ENCODE peak calls at places on chromosomes 3 and 15, in seven cellular contexts. X, L, M, D, E, G and K are unnamed samples.

GRCh38 chr3:129822679-129823078 is 70.8 kb downstream of the TMCC1 start:
- DNase-seq in X (no peak), L (no peak), M (no peak), D (no peak), E (no peak), G (no peak), K (no peak)

GRCh38 chr3:69445498-69445897 is 59.6 kb upstream of the FRMD4B start:
- DNase-seq in X (no peak), L (no peak), M (no peak), D (no peak), E (no peak), G (no peak), K (no peak)

GRCh38 chr3:99839613-99840012 is 22.0 kb downstream of the CMSS1 start:
- DNase-seq in X (no peak), L (no peak), M (no peak), D (no peak), E (no peak), G (no peak), K (no peak)

GRCh38 chr15:74382004-74382816 is 14.8 kb upstream of the CYP11A1 start:
- DNase-seq in X (peak; percentile 66), L (no peak), M (peak; percentile 90), D (peak; percentile 91), E (peak; percentile 78), G (peak; percentile 74), K (peak; percentile 85)

GRCh38 chr15:57227899-57228298 is 148.4 kb upstream of the CGNL1 start:
- DNase-seq in X (no peak), L (no peak), M (no peak), D (peak; percentile 33), E (no peak), G (no peak), K (no peak)

GRCh38 chr3:61563614-61564404 is 2.4 kb downstream of the PTPRG start:
- DNase-seq in X (no peak), L (no peak), M (no peak), D (peak; percentile 36), E (no peak), G (no peak), K (no peak)

GRCh38 chr15:83061680-83062079 is 5.4 kb downstream of the BTBD1 start:
- DNase-seq in X (no peak), L (no peak), M (no peak), D (no peak), E (no peak), G (no peak), K (no peak)

GRCh38 chr3:193598202-193598601 is 5.2 kb downstream of the OPA1 start:
- DNase-seq in X (no peak), L (no peak), M (peak; percentile 22), D (no peak), E (no peak), G (no peak), K (no peak)

GRCh38 chr15:31004220-31004733 is 12.8 kb upstream of the MTMR10 start:
- DNase-seq in X (no peak), L (peak; percentile 99), M (no peak), D (no peak), E (no peak), G (no peak), K (no peak)

GRCh38 chr15:57772223-57772957 is 65.9 kb downstream of the POLR2M start:
- DNase-seq in X (no peak), L (no peak), M (no peak), D (no peak), E (no peak), G (no peak), K (no peak)

GRCh38 chr3:151276038-151277027 is 2.0 kb downstream of the P2RY14 start:
- DNase-seq in X (no peak), L (no peak), M (no peak), D (no peak), E (no peak), G (no peak), K (no peak)

GRCh38 chr3:168094877-168095610 is 680 bp downstream of the GOLIM4 start:
- DNase-seq in X (peak; percentile 33), L (peak; percentile 30), M (peak; percentile 68), D (peak; percentile 61), E (no peak), G (peak; percentile 75), K (peak; percentile 71)

GRCh38 chr3:127427666-127428065 is 139.8 kb upstream of the PRR20G start:
- DNase-seq in X (no peak), L (no peak), M (no peak), D (no peak), E (no peak), G (no peak), K (no peak)

GRCh38 chr3:127428344-127429001 is 140.6 kb upstream of the PRR20G start:
- DNase-seq in X (peak; percentile 27), L (no peak), M (no peak), D (no peak), E (no peak), G (no peak), K (peak; percentile 4)

GRCh38 chr3:127426444-127427168 is 138.8 kb upstream of the PRR20G start:
- DNase-seq in X (no peak), L (no peak), M (no peak), D (no peak), E (no peak), G (no peak), K (no peak)

GRCh38 chr3:127425505-127426443 is 137.9 kb upstream of the PRR20G start:
- DNase-seq in X (no peak), L (no peak), M (no peak), D (no peak), E (no peak), G (no peak), K (no peak)

GRCh38 chr3:127427169-127427655 is 139.4 kb upstream of the PRR20G start:
- DNase-seq in X (no peak), L (no peak), M (no peak), D (no peak), E (no peak), G (no peak), K (no peak)
- TF ChIP-seq JUND in X (no peak), L (no peak), M (no peak), D (no peak), E (no peak), G (no peak), K (no peak)

GRCh38 chr3:185552358-185552877 is at the start of gene LIPH:
- DNase-seq in X (peak; percentile 76), L (peak; percentile 61), M (peak; percentile 57), D (no peak), E (no peak), G (no peak), K (peak; percentile 80)
- TF ChIP-seq JUND in X (peak; percentile 57), L (no peak), M (no peak), D (no peak), E (no peak), G (no peak), K (no peak)

DNA sequence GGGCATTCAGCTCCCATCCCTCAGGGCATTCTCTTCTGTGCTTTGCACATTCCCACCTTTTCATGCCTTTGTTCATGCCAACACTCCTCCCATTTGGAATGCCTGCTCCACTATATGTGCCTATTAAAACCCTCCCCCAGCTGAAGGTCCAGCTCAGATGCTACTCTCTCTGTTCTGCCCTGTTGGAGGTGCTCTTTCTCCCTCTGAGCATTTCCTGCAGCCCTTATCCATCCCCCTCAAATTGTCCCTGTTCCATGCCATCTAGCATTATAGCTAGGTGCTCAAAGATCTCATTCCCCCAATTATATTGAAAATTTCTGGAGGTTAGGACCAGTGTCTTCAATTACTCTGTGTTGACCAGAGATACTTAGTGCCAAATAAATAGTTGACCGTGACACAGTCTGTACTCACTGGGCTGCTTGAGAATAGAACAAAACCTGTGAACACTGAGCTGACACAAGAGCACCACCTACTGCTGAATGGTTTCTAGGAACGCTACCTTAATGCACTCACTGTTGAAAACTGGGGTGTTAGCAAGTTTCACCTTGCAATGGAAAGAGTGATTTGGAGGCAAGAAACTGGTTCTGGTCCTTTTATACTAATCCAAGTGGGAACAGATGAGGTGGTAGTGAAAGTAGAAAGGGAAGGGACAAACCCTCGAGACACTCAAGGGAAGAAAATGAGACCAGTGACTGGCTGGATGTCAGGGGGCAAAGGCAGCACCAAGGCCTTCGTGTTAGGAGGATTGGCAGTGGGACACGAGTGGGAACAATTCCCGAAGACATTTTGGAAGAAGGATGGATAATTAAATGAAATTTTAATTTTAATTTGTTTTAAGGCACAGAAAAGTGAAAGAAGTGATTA is 289.8 kb upstream of the ROPN1 start:
- DNase-seq in X (no peak), L (no peak), M (peak; percentile 17), D (peak; percentile 47), E (no peak), G (peak; percentile 10), K (peak; percentile 74)
- TF ChIP-seq JUND in X (no peak), L (no peak), M (no peak), D (no peak), E (no peak), G (no peak), K (no peak)

DNA sequence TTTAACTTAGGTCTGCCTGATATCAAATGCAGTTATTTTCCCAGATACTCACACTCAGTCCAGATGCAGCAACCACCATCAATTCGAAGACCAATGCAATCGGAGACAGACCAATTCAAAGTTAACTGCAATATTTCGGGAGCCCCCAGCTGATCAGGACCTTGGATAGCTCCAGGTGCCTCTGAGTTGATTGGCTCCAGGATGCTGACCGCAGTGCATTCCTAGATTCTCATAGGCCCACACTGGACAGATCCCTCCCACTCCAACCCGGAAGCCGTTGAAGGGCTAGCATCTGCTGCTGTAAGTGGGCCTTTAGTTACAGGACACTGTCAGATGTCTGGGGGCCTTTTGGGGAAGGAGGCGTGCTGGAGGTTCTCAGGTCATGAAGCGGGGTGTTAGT is 89.5 kb upstream of the ATP2B2 start:
- DNase-seq in X (peak; percentile 62), L (peak; percentile 5), M (peak; percentile 96), D (no peak), E (peak; percentile 57), G (peak; percentile 56), K (peak; percentile 90)
- TF ChIP-seq JUND in X (no peak), L (no peak), M (no peak), D (no peak), E (no peak), G (no peak), K (no peak)

GRCh38 chr15:72231066-72231846 is at the start of gene PKM:
- DNase-seq in X (peak; percentile 99), L (peak; percentile 84), M (peak; percentile 92), D (peak; percentile 96), E (peak; percentile 95), G (peak; percentile 93), K (peak; percentile 84)

GRCh38 chr15:72229076-72229946 is 1.7 kb downstream of the PKM start:
- DNase-seq in X (no peak), L (no peak), M (no peak), D (peak; percentile 24), E (no peak), G (no peak), K (no peak)

GRCh38 chr15:72231847-72232461 is 964 bp upstream of the PKM start:
- DNase-seq in X (no peak), L (no peak), M (peak; percentile 80), D (peak; percentile 44), E (no peak), G (peak; percentile 63), K (peak; percentile 29)

GRCh38 chr15:72229947-72230196 is 1.1 kb downstream of the PKM start:
- DNase-seq in X (no peak), L (no peak), M (no peak), D (no peak), E (no peak), G (no peak), K (no peak)

GRCh38 chr15:72230197-72231065 is 559 bp downstream of the PKM start:
- DNase-seq in X (no peak), L (peak; percentile 51), M (peak; percentile 83), D (peak; percentile 95), E (peak; percentile 41), G (peak; percentile 81), K (peak; percentile 62)
- TF ChIP-seq JUND in X (no peak), L (no peak), M (peak; percentile 28), D (no peak), E (no peak), G (peak; percentile 68), K (no peak)